ENCODE peak calls at places on chromosomes 12 and 14, in eight cellular contexts. X, L, J, W, Z, Q, R and I are unnamed samples.

GRCh38 chr14:33237102-33237501 is 298.4 kb downstream of the NPAS3 start:
- DNase-seq in W (no peak), R (peak; percentile 81), L (no peak), X (no peak), Z (no peak), J (no peak), Q (peak; percentile 77), I (no peak)

GRCh38 chr12:19675361-19675760 is 236.1 kb downstream of the AEBP2 start:
- DNase-seq in X (no peak), L (no peak), R (no peak), W (no peak), Z (peak; percentile 11), Q (no peak), J (no peak), I (no peak)

GRCh38 chr12:12779529-12779928 is 5.9 kb upstream of the APOLD1 start:
- DNase-seq in Z (no peak), J (peak; percentile 59), R (peak; percentile 88), Q (peak; percentile 85), W (no peak), X (no peak), L (no peak), I (no peak)

GRCh38 chr12:11075642-11076041 is 13.5 kb upstream of the TAS2R46 start:
- DNase-seq in Q (no peak), L (no peak), R (no peak), J (no peak), X (no peak), Z (peak; percentile 48), W (no peak), I (no peak)

GRCh38 chr12:115897718-115898117 is 379.8 kb downstream of the MED13L start:
- DNase-seq in W (no peak), R (peak; percentile 18), Z (no peak), J (no peak), L (no peak), X (no peak), Q (peak; percentile 9), I (no peak)

GRCh38 chr14:87679094-87679493 is 313.9 kb downstream of the GALC start:
- DNase-seq in L (no peak), J (no peak), Q (no peak), W (no peak), R (no peak), Z (no peak), X (no peak), I (no peak)

GRCh38 chr14:56379956-56380355 is 199.6 kb upstream of the TMEM260 start:
- DNase-seq in X (no peak), Q (peak; percentile 38), Z (no peak), L (no peak), R (peak; percentile 47), W (peak; percentile 19), J (no peak), I (no peak)

GRCh38 chr14:99136047-99136400 is 136.0 kb downstream of the BCL11B start:
- DNase-seq in L (no peak), Q (no peak), X (no peak), R (no peak), W (peak; percentile 14), Z (no peak), J (no peak), I (no peak)

GRCh38 chr14:56318393-56319115 is 200.3 kb downstream of the PELI2 start:
- DNase-seq in J (no peak), X (no peak), Q (no peak), W (no peak), L (no peak), Z (no peak), R (no peak), I (no peak)

GRCh38 chr14:78700236-78700635 is 530.1 kb downstream of the NRXN3 start:
- DNase-seq in L (no peak), X (no peak), J (no peak), Z (no peak), W (no peak), R (no peak), Q (no peak), I (no peak)

GRCh38 chr14:100246809-100247428 is 8.0 kb downstream of the YY1 start:
- DNase-seq in L (peak; percentile 43), R (peak; percentile 38), J (peak; percentile 77), W (peak; percentile 48), Q (no peak), Z (no peak), X (peak; percentile 74), I (no peak)

GRCh38 chr12:22271036-22271435 is 63.5 kb downstream of the ST8SIA1 start:
- DNase-seq in X (no peak), R (peak; percentile 95), W (no peak), Q (peak; percentile 94), Z (no peak), L (no peak), J (no peak), I (no peak)

GRCh38 chr12:110741371-110741770 is 1.3 kb downstream of the PPP1CC start:
- DNase-seq in R (peak; percentile 17), J (no peak), Q (no peak), L (no peak), X (no peak), W (peak; percentile 47), Z (no peak), I (no peak)

GRCh38 chr12:56042430-56043203 is 899 bp downstream of the RPS26 start:
- DNase-seq in J (no peak), Q (no peak), W (peak; percentile 33), Z (no peak), R (no peak), X (no peak), L (no peak), I (no peak)

GRCh38 chr14:55794655-55795583 is 214.9 kb downstream of the KTN1 start:
- DNase-seq in Z (no peak), W (peak; percentile 51), Q (peak; percentile 30), L (no peak), X (no peak), J (no peak), R (peak; percentile 55), I (no peak)

GRCh38 chr14:28596336-28596735 is 170.3 kb upstream of the FOXG1 start:
- DNase-seq in Z (no peak), L (no peak), J (no peak), W (no peak), X (no peak), Q (peak; percentile 59), R (peak; percentile 66), I (no peak)

GRCh38 chr12:123260081-123260480 is 11.6 kb downstream of the CDK2AP1 start:
- DNase-seq in X (no peak), Q (no peak), R (no peak), J (no peak), W (no peak), Z (no peak), L (no peak), I (no peak)

GRCh38 chr14:55477680-55478079 is 37.3 kb upstream of the TBPL2 start:
- DNase-seq in Z (no peak), Q (no peak), L (no peak), W (no peak), J (no peak), X (no peak), R (no peak), I (no peak)

GRCh38 chr12:26648584-26648983 is 184.4 kb downstream of the ITPR2 start:
- DNase-seq in Z (no peak), Q (peak; percentile 95), J (no peak), W (no peak), R (peak; percentile 95), L (no peak), X (no peak), I (no peak)

GRCh38 chr14:51677276-51677675 is 25.6 kb downstream of the FRMD6 start:
- DNase-seq in J (no peak), X (peak; percentile 18), L (no peak), R (peak; percentile 84), Q (peak; percentile 83), Z (no peak), W (no peak), I (peak; percentile 97)

GRCh38 chr12:3551976-3552725 is 61.1 kb downstream of the PRMT8 start:
- DNase-seq in W (peak; percentile 8), X (no peak), R (no peak), J (no peak), Q (no peak), L (no peak), Z (no peak), I (no peak)

GRCh38 chr14:60658909-60659585 is 9.8 kb upstream of the SIX1 start:
- DNase-seq in L (peak; percentile 14), W (no peak), Z (no peak), R (no peak), J (peak; percentile 27), Q (no peak), X (no peak), I (no peak)

GRCh38 chr12:92145481-92145730 is 240 bp downstream of the BTG1 start:
- DNase-seq in R (no peak), J (no peak), W (no peak), L (no peak), Q (no peak), X (no peak), Z (no peak), I (no peak)

GRCh38 chr12:129195081-129195480 is 341.8 kb downstream of the GLT1D1 start:
- DNase-seq in Q (no peak), L (no peak), J (no peak), X (no peak), W (no peak), R (no peak), Z (no peak), I (no peak)

GRCh38 chr14:59678352-59678751 is 101.7 kb upstream of the CCDC175 start:
- DNase-seq in R (no peak), W (no peak), L (no peak), J (no peak), Z (no peak), X (no peak), Q (no peak), I (no peak)

GRCh38 chr14:24943024-24943423 is 106.9 kb downstream of the STXBP6 start:
- DNase-seq in J (no peak), R (no peak), X (no peak), W (no peak), Q (no peak), Z (peak; percentile 72), L (no peak), I (no peak)
- H3K9ac ChIP-seq in J (no peak overlapping the region), R (no peak overlapping the region), X (no peak overlapping the region), W (no peak overlapping the region), Q (no peak overlapping the region), Z (no peak overlapping the region), L (no peak overlapping the region), I (no peak overlapping the region)

GRCh38 chr14:73242274-73242960 is 5.1 kb downstream of the PAPLN start:
- DNase-seq in R (no peak), L (no peak), Z (no peak), J (no peak), X (peak; percentile 21), W (no peak), Q (no peak), I (no peak)
- H3K9ac ChIP-seq in R (no peak overlapping the region), L (no peak overlapping the region), Z (no peak overlapping the region), J (no peak overlapping the region), X (no peak overlapping the region), W (no peak overlapping the region), Q (no peak overlapping the region), I (no peak overlapping the region)

DNA sequence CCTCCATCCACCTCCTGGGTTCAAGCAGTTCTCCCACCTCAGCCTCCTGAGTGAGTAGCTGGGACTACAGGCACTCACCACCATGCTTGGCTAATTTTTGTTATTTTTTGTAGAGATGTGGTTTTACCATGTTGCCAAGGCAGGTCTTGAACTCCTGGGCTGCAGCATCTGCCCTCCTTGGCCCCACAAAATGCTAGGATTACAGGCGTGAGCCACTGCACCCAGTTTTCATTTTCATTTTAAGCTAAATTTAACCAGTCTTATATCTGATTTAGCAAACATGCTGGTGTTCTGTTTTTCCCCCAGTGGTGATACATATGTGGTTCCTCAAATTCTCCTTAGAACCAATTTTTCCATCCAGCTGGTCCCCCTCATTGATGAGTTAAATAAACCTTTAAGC is 43.8 kb upstream of the BICD1 start:
- DNase-seq in Z (peak; percentile 68), L (no peak), Q (no peak), R (no peak), X (peak; percentile 25), J (no peak), W (no peak), I (no peak)
- H3K9ac ChIP-seq in Z (peak overlapping the region; percentile 6), L (no peak overlapping the region), Q (no peak overlapping the region), R (no peak overlapping the region), X (no peak overlapping the region), J (no peak overlapping the region), W (no peak overlapping the region), I (no peak overlapping the region)

GRCh38 chr12:121453629-121454028 is 53.7 kb downstream of the RNF34 start:
- DNase-seq in J (no peak), L (no peak), Z (no peak), X (no peak), Q (no peak), W (no peak), R (no peak), I (no peak)
- H3K9ac ChIP-seq in J (no peak overlapping the region), L (no peak overlapping the region), Z (no peak overlapping the region), X (no peak overlapping the region), Q (no peak overlapping the region), W (no peak overlapping the region), R (no peak overlapping the region), I (no peak overlapping the region)